ENCODE peak calls at places on chromosomes 4 and X, in six cellular contexts. T is GM23338, R is left lung, I is endothelial cell, F is hepatocyte, E is astrocyte of the spinal cord. H is an unnamed sample.

GRCh38 chr4:138611721-138612120 is 369.6 kb upstream of the SLC7A11 start:
- DNase-seq in T (no peak), R (no peak), I (no peak), F (no peak), E (no peak), H (no peak)

GRCh38 chrX:37776987-37777325 is 2.9 kb upstream of the CYBB start:
- DNase-seq in T (no peak), R (no peak), I (no peak), F (no peak), E (no peak), H (no peak)

GRCh38 chr4:3244747-3245146 is 4.2 kb upstream of the MSANTD1 start:
- DNase-seq in T (no peak), R (peak), I (no peak), F (no peak), E (no peak), H (no peak)

GRCh38 chr4:85762204-85762884 is 287.4 kb downstream of the ARHGAP24 start:
- DNase-seq in T (no peak), R (no peak), I (no peak), F (no peak), E (peak), H (no peak)

GRCh38 chrX:111868726-111869638 is 7.0 kb upstream of the TRPC5OS start:
- DNase-seq in T (no peak), R (no peak), I (no peak), F (peak), E (peak), H (no peak)

GRCh38 chr4:149999485-150000074 is 78.7 kb upstream of the DCLK2 start:
- DNase-seq in T (peak), R (no peak), I (peak), F (peak), E (peak), H (peak)

GRCh38 chrX:46485897-46486296 is 59.3 kb downstream of the ZNF674 start:
- DNase-seq in T (peak), R (no peak), I (no peak), F (no peak), E (no peak), H (no peak)

GRCh38 chr4:90419124-90419711 is 292.0 kb downstream of the CCSER1 start:
- DNase-seq in T (peak), R (no peak), I (no peak), F (peak), E (peak), H (no peak)

GRCh38 chr4:76831475-76832390 is 66.2 kb downstream of the SOWAHB start:
- DNase-seq in T (no peak), R (no peak), I (no peak), F (peak), E (peak), H (no peak)

GRCh38 chr4:89562715-89563114 is 255.1 kb upstream of the GPRIN3 start:
- DNase-seq in T (no peak), R (no peak), I (no peak), F (no peak), E (no peak), H (no peak)

GRCh38 chr4:77795339-77795738 is 23.8 kb downstream of the CNOT6L start:
- DNase-seq in T (no peak), R (no peak), I (no peak), F (no peak), E (no peak), H (no peak)

GRCh38 chrX:53717205-53717604 is 30.7 kb upstream of the HUWE1 start:
- DNase-seq in T (no peak), R (no peak), I (no peak), F (no peak), E (no peak), H (no peak)

GRCh38 chrX:115624916-115625315 is 63.9 kb downstream of the PLS3 start:
- DNase-seq in T (no peak), R (no peak), I (no peak), F (no peak), E (no peak), H (no peak)

GRCh38 chrX:31213941-31214340 is 142.1 kb upstream of the FTHL17 start:
- DNase-seq in T (peak), R (no peak), I (peak), F (peak), E (peak), H (no peak)

GRCh38 chr4:55866973-55867574 is 13.6 kb downstream of the EXOC1 start:
- DNase-seq in T (peak), R (no peak), I (no peak), F (peak), E (peak), H (no peak)

GRCh38 chr4:124275-125081 is at the start of gene ZNF718:
- DNase-seq in T (peak), R (peak), I (peak), F (peak), E (peak), H (peak)

GRCh38 chr4:98612318-98613250 is 45.8 kb downstream of the TSPAN5 start:
- DNase-seq in T (peak), R (no peak), I (no peak), F (no peak), E (no peak), H (no peak)

GRCh38 chrX:101430457-101431078 is 22.5 kb downstream of the HNRNPH2 start:
- DNase-seq in T (no peak), R (no peak), I (no peak), F (no peak), E (peak), H (no peak)

GRCh38 chr4:1856071-1856919 is at the start of gene LETM1:
- DNase-seq in T (peak), R (peak), I (peak), F (peak), E (peak), H (peak)
- TF ChIP-seq CTCF in T (no peak), R (peak), I (no peak), F (no peak), E (peak), H (peak)

GRCh38 chr4:30269850-30270249 is 450.3 kb upstream of the PCDH7 start:
- DNase-seq in T (peak), R (no peak), I (no peak), F (peak), E (no peak), H (no peak)
- TF ChIP-seq CTCF in T (peak), R (no peak), I (no peak), F (peak), E (peak), H (no peak)

GRCh38 chr4:23857353-23857752 is 32.5 kb downstream of the PPARGC1A start:
- DNase-seq in T (no peak), R (no peak), I (no peak), F (no peak), E (peak), H (no peak)
- TF ChIP-seq CTCF in T (peak), R (no peak), I (no peak), F (peak), E (peak), H (peak)

DNA sequence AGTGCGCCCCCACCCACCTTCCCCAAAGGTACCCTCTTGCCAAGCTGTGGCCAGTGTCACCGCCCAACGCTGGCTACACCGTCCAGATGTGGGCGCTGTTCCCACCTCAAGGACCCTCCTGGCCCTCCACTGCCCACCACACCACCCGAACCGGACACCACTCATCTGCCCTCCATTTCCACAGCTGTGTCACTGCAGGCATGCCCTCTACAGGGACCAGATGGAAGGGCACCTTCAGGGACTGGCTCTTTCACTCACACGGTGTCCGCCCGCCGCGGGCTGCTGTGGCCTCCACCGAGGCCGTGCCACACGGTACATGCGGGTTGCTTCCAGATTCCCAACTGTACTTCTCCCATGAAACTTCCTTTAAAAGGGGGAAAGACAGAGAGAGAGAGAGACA is 87.7 kb downstream of the FAM53A start:
- DNase-seq in T (peak), R (peak), I (no peak), F (no peak), E (no peak), H (no peak)
- TF ChIP-seq CTCF in T (peak), R (no peak), I (no peak), F (no peak), E (no peak), H (no peak)

GRCh38 chr4:95544433-95545103 is 4.2 kb downstream of the UNC5C start:
- DNase-seq in T (peak), R (no peak), I (no peak), F (no peak), E (no peak), H (no peak)
- TF ChIP-seq CTCF in T (peak), R (no peak), I (no peak), F (peak), E (peak), H (peak)

DNA sequence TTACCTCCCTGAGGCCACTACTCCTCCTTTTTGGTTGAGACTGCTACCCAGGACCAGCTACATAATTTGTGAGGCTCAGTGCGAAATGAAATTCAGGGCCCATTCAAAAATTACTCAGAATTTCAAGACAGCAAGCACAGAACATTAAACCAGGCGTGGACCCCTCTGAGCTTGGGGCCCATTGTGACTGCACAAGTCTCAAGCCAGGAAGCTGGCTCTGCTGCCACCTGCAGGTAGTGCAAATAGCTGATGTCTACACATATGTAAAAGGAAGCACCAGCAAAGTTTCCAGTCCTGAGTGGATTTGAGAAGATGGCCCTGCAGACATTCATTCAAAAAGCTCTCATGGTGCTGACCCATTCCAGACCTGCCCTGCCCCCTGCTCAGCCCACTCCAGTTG is 213.4 kb upstream of the LNX1 start:
- DNase-seq in T (peak), R (peak), I (no peak), F (peak), E (no peak), H (no peak)
- TF ChIP-seq CTCF in T (peak), R (peak), I (peak), F (peak), E (peak), H (no peak)

GRCh38 chr4:153216546-153216945 is 12.3 kb downstream of the TRIM2 start:
- DNase-seq in T (no peak), R (no peak), I (no peak), F (no peak), E (no peak), H (no peak)
- TF ChIP-seq CTCF in T (no peak), R (no peak), I (no peak), F (no peak), E (no peak), H (no peak)

H was measured in uterus.